ENCODE peak calls at places on chromosomes 12 and 14, in five cellular contexts. One of them, this sample, is unnamed.

GRCh38 chr14:52678591-52678990 is 16.8 kb downstream of the ERO1A start:
- DNase-seq in AG10803: no peak
- DNase-seq in iPS DF 6.9: no peak
- DNase-seq in kidney tubule cell: peak
- DNase-seq in breast epithelium: no peak
- DNase-seq in this sample: no peak

GRCh38 chr12:58346032-58346632 is 404.8 kb downstream of the ATP23 start:
- DNase-seq in AG10803: peak
- DNase-seq in iPS DF 6.9: no peak
- DNase-seq in kidney tubule cell: peak
- DNase-seq in breast epithelium: no peak
- DNase-seq in this sample: peak

GRCh38 chr14:90651976-90652560 is 164.2 kb downstream of the TTC7B start:
- DNase-seq in AG10803: no peak
- DNase-seq in iPS DF 6.9: no peak
- DNase-seq in kidney tubule cell: no peak
- DNase-seq in breast epithelium: no peak
- DNase-seq in this sample: no peak

GRCh38 chr12:111034148-111034910 is 114.0 kb upstream of the MYL2 start:
- DNase-seq in AG10803: no peak
- DNase-seq in iPS DF 6.9: no peak
- DNase-seq in kidney tubule cell: no peak
- DNase-seq in breast epithelium: no peak
- DNase-seq in this sample: no peak

GRCh38 chr12:51837286-51837685 is 11.2 kb downstream of the FIGNL2 start:
- DNase-seq in AG10803: no peak
- DNase-seq in iPS DF 6.9: no peak
- DNase-seq in kidney tubule cell: no peak
- DNase-seq in breast epithelium: no peak
- DNase-seq in this sample: no peak

GRCh38 chr12:107557026-107557425 is 128.6 kb upstream of the PWP1 start:
- DNase-seq in AG10803: no peak
- DNase-seq in iPS DF 6.9: no peak
- DNase-seq in kidney tubule cell: no peak
- DNase-seq in breast epithelium: no peak
- DNase-seq in this sample: no peak

GRCh38 chr12:120413901-120414695 is 23.8 kb upstream of the COX6A1 start:
- DNase-seq in AG10803: no peak
- DNase-seq in iPS DF 6.9: no peak
- DNase-seq in kidney tubule cell: no peak
- DNase-seq in breast epithelium: no peak
- DNase-seq in this sample: no peak

GRCh38 chr14:22104971-22105641 is 431.5 kb upstream of the OR4E1 start:
- DNase-seq in AG10803: no peak
- DNase-seq in iPS DF 6.9: no peak
- DNase-seq in kidney tubule cell: no peak
- DNase-seq in breast epithelium: no peak
- DNase-seq in this sample: no peak

GRCh38 chr12:692274-692673 is 29.0 kb upstream of the NINJ2 start:
- DNase-seq in AG10803: no peak
- DNase-seq in iPS DF 6.9: no peak
- DNase-seq in kidney tubule cell: no peak
- DNase-seq in breast epithelium: no peak
- DNase-seq in this sample: no peak

GRCh38 chr12:80941916-80942315 is 4.2 kb upstream of the LIN7A start:
- DNase-seq in AG10803: no peak
- DNase-seq in iPS DF 6.9: no peak
- DNase-seq in kidney tubule cell: no peak
- DNase-seq in breast epithelium: no peak
- DNase-seq in this sample: peak

GRCh38 chr12:107543841-107544240 is 141.8 kb upstream of the PWP1 start:
- DNase-seq in AG10803: no peak
- DNase-seq in iPS DF 6.9: no peak
- DNase-seq in kidney tubule cell: no peak
- DNase-seq in breast epithelium: no peak
- DNase-seq in this sample: no peak

GRCh38 chr14:94702629-94703028 is 67.3 kb downstream of the GSC start:
- DNase-seq in AG10803: no peak
- DNase-seq in iPS DF 6.9: no peak
- DNase-seq in kidney tubule cell: peak
- DNase-seq in breast epithelium: no peak
- DNase-seq in this sample: no peak

GRCh38 chr14:104091061-104091926 is 5.8 kb downstream of the ASPG start:
- DNase-seq in AG10803: no peak
- DNase-seq in iPS DF 6.9: no peak
- DNase-seq in kidney tubule cell: no peak
- DNase-seq in breast epithelium: no peak
- DNase-seq in this sample: no peak

GRCh38 chr14:71754422-71755095 is 177.7 kb upstream of the RGS6 start:
- DNase-seq in AG10803: no peak
- DNase-seq in iPS DF 6.9: no peak
- DNase-seq in kidney tubule cell: peak
- DNase-seq in breast epithelium: no peak
- DNase-seq in this sample: no peak

GRCh38 chr12:104064842-104065441 is 611 bp downstream of the HCFC2 start:
- DNase-seq in AG10803: peak
- DNase-seq in iPS DF 6.9: no peak
- DNase-seq in kidney tubule cell: peak
- DNase-seq in breast epithelium: no peak
- DNase-seq in this sample: peak

GRCh38 chr14:60848066-60848465 is 113.5 kb downstream of the MNAT1 start:
- DNase-seq in AG10803: no peak
- DNase-seq in iPS DF 6.9: no peak
- DNase-seq in kidney tubule cell: no peak
- DNase-seq in breast epithelium: no peak
- DNase-seq in this sample: no peak

GRCh38 chr14:58638231-58639205 is 756 bp downstream of the DACT1 start:
- DNase-seq in AG10803: peak
- DNase-seq in iPS DF 6.9: no peak
- DNase-seq in kidney tubule cell: peak
- DNase-seq in breast epithelium: no peak
- DNase-seq in this sample: peak

GRCh38 chr14:99910337-99911268 is 117.4 kb downstream of the EML1 start:
- DNase-seq in AG10803: peak
- DNase-seq in iPS DF 6.9: no peak
- DNase-seq in kidney tubule cell: peak
- DNase-seq in breast epithelium: no peak
- DNase-seq in this sample: peak

GRCh38 chr12:2129076-2129475 is 76.3 kb downstream of the CACNA1C start:
- DNase-seq in AG10803: peak
- DNase-seq in iPS DF 6.9: no peak
- DNase-seq in kidney tubule cell: no peak
- DNase-seq in breast epithelium: no peak
- DNase-seq in this sample: peak

GRCh38 chr14:73258845-73259611 is 21.7 kb downstream of the PAPLN start:
- DNase-seq in AG10803: no peak
- DNase-seq in iPS DF 6.9: no peak
- DNase-seq in kidney tubule cell: no peak
- DNase-seq in breast epithelium: no peak
- DNase-seq in this sample: no peak

GRCh38 chr12:96235497-96235826 is 41.3 kb downstream of the ELK3 start:
- DNase-seq in AG10803: no peak
- DNase-seq in iPS DF 6.9: no peak
- DNase-seq in kidney tubule cell: no peak
- DNase-seq in breast epithelium: no peak
- DNase-seq in this sample: no peak

GRCh38 chr12:15268927-15269552 is 47.8 kb upstream of the RERG start:
- DNase-seq in AG10803: peak
- DNase-seq in iPS DF 6.9: peak
- DNase-seq in kidney tubule cell: peak
- DNase-seq in breast epithelium: no peak
- DNase-seq in this sample: peak

GRCh38 chr14:24335461-24336146 is 733 bp upstream of the ADCY4 start:
- DNase-seq in AG10803: no peak
- DNase-seq in iPS DF 6.9: no peak
- DNase-seq in kidney tubule cell: no peak
- DNase-seq in breast epithelium: no peak
- DNase-seq in this sample: no peak

GRCh38 chr12:115468087-115468510 is 784.1 kb upstream of the TBX3 start:
- DNase-seq in AG10803: no peak
- DNase-seq in iPS DF 6.9: no peak
- DNase-seq in kidney tubule cell: peak
- DNase-seq in breast epithelium: no peak
- DNase-seq in this sample: no peak

GRCh38 chr12:29428630-29429029 is 47.7 kb upstream of the ERGIC2 start:
- DNase-seq in AG10803: peak
- DNase-seq in iPS DF 6.9: no peak
- DNase-seq in kidney tubule cell: peak
- DNase-seq in breast epithelium: no peak
- DNase-seq in this sample: peak

GRCh38 chr12:63846249-63846967 is 1.9 kb downstream of the SRGAP1 start:
- DNase-seq in AG10803: peak
- DNase-seq in iPS DF 6.9: no peak
- DNase-seq in kidney tubule cell: peak
- DNase-seq in breast epithelium: no peak
- DNase-seq in this sample: no peak

GRCh38 chr14:71529855-71530254 is 402.4 kb upstream of the RGS6 start:
- DNase-seq in AG10803: peak
- DNase-seq in iPS DF 6.9: no peak
- DNase-seq in kidney tubule cell: no peak
- DNase-seq in breast epithelium: no peak
- DNase-seq in this sample: peak